ENCODE peak calls at places on chromosomes 7 and 10, in ten cellular contexts. V is left ventricle myocardium inferior, X is OCI-LY7, A is foreskin fibroblast, W is right lobe of liver, Q is GM10248, Z is cardiac fibroblast, G is ascending aorta, M is AG04450, C is psoas muscle. E is an unnamed sample.

GRCh38 chr7:74332373-74333176 is 43.4 kb downstream of the CLIP2 start:
- DNase-seq in V (no peak), M (no peak), Q (no peak), W (no peak), Z (no peak), G (no peak), A (no peak), X (no peak), C (no peak), E (no peak)

GRCh38 chr7:104231054-104232046 is 23.5 kb upstream of the ORC5 start:
- DNase-seq in G (peak), Z (peak), C (no peak), M (peak), W (peak), V (no peak), A (peak), X (peak), Q (peak), E (no peak)

GRCh38 chr7:151315038-151315655 is 26.5 kb upstream of the NUB1 start:
- DNase-seq in G (peak), C (peak), Z (peak), Q (peak), X (peak), M (peak), A (peak), W (peak), V (peak), E (peak)

GRCh38 chr7:141654551-141654950 is 47.4 kb downstream of the DENND11 start:
- DNase-seq in G (peak), W (peak), A (peak), Z (peak), X (peak), C (peak), Q (peak), V (no peak), M (peak), E (no peak)

GRCh38 chr10:109187677-109188076 is 735.6 kb downstream of the XPNPEP1 start:
- DNase-seq in W (no peak), V (no peak), X (no peak), Q (no peak), A (peak), C (no peak), Z (peak), G (no peak), M (peak), E (no peak)

GRCh38 chr7:113790025-113790424 is 128.8 kb downstream of the PPP1R3A start:
- DNase-seq in G (no peak), W (no peak), A (no peak), Z (no peak), C (no peak), X (no peak), Q (no peak), V (peak), M (no peak), E (no peak)

GRCh38 chr7:131501422-131501821 is 55.0 kb downstream of the PODXL start:
- DNase-seq in A (peak), V (no peak), G (no peak), Z (peak), Q (no peak), M (peak), W (no peak), X (no peak), C (no peak), E (no peak)

GRCh38 chr10:121332829-121333765 is 265.1 kb downstream of the FGFR2 start:
- DNase-seq in C (no peak), G (no peak), A (no peak), Z (no peak), M (no peak), X (no peak), W (no peak), V (no peak), Q (no peak), E (no peak)

GRCh38 chr7:50101873-50102272 is 8.8 kb upstream of the ZPBP start:
- DNase-seq in Z (no peak), V (no peak), Q (no peak), A (no peak), G (no peak), M (no peak), C (no peak), X (no peak), W (no peak), E (no peak)

GRCh38 chr10:96906864-96907263 is 74.8 kb downstream of the LCOR start:
- DNase-seq in X (no peak), M (no peak), C (no peak), Z (no peak), W (no peak), G (no peak), A (no peak), V (no peak), Q (peak), E (no peak)

GRCh38 chr10:96912405-96912804 is 80.3 kb downstream of the LCOR start:
- DNase-seq in Q (no peak), X (no peak), G (no peak), V (no peak), C (no peak), Z (no peak), W (no peak), A (no peak), M (no peak), E (no peak)

GRCh38 chr10:96913910-96914309 is 81.8 kb downstream of the LCOR start:
- DNase-seq in V (no peak), Q (no peak), A (no peak), W (no peak), G (no peak), X (no peak), M (no peak), Z (no peak), C (no peak), E (no peak)

DNA sequence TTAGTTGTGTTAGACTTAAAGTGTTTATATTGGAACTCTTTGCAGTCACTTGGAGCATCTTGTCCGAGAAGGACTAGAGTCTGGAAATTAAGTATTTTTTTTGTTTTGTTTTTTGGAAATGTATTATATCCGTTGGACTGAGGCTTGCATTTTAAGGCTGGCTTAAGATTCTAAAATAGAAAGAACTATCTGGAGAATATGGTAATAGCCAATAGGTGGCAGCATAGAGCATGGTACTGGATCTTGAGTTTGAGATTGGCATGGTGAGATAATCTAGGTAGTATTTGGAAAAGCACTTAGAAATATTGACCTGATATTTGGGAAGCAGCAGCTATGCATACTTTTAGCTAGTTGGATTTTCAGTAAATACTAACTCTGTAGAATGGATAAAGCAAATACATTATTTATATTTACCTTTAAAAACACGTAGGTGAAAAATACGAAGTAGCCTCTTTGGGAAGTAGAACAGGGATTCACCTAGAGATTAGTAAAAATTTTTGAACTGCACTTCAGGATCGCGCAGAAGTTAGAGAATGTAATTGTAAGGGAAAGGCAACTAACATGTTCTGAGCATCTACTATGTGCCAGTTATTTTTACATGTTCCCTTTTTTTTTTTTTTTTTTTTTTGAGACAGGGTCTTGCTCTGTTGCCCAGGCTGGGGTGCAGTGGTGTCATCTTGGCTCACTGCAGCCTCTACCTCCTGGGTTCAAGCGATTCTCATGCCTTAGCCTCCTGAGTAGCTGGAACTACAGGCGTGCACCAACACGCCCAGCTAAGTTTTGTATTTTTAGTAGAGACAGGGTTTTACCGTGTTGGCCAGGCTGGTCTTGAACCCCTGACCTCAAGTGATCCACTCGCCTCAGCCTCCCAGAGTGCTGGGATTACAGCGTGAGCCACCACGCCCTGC is 78.6 kb downstream of the LCOR start:
- DNase-seq in X (peak), Z (peak), W (no peak), G (no peak), C (no peak), A (peak), V (no peak), M (no peak), Q (peak), E (no peak)
- TF ChIP-seq CTCF in X (peak), Z (peak), W (peak), G (peak), C (peak), A (peak), V (peak), M (peak), Q (peak), E (no peak)

GRCh38 chr7:80133361-80134104 is 1.1 kb upstream of the GNAI1 start:
- DNase-seq in A (peak), Z (peak), W (no peak), C (no peak), M (no peak), G (no peak), X (no peak), Q (no peak), V (no peak), E (no peak)
- TF ChIP-seq CTCF in A (no peak), Z (no peak), W (peak), C (peak), M (peak), G (no peak), X (no peak), Q (no peak), V (peak), E (no peak)

GRCh38 chr10:56349611-56350010 is 11.4 kb downstream of the ZWINT start:
- DNase-seq in M (no peak), C (no peak), G (no peak), Z (peak), W (no peak), A (peak), V (no peak), X (peak), Q (no peak), E (no peak)
- TF ChIP-seq CTCF in M (peak), C (no peak), G (no peak), Z (peak), W (no peak), A (no peak), V (no peak), X (peak), Q (peak), E (no peak)

GRCh38 chr10:72625276-72625607 is 637 bp downstream of the MICU1 start:
- DNase-seq in X (no peak), Q (no peak), V (no peak), C (no peak), Z (no peak), W (no peak), M (no peak), G (no peak), A (no peak), E (no peak)

GRCh38 chr10:72625608-72626443 is at the start of gene MICU1:
- DNase-seq in X (peak), M (peak), C (peak), G (peak), A (peak), W (peak), V (peak), Z (peak), Q (peak), E (peak)

GRCh38 chr10:72630144-72630543 is 4.3 kb upstream of the MICU1 start:
- DNase-seq in A (no peak), Q (no peak), C (no peak), G (no peak), W (no peak), V (no peak), Z (no peak), X (no peak), M (no peak), E (no peak)

GRCh38 chr10:72622271-72622670 is 3.6 kb downstream of the MICU1 start:
- DNase-seq in Q (no peak), X (no peak), G (no peak), V (no peak), A (no peak), W (no peak), C (no peak), Z (no peak), M (no peak), E (no peak)

GRCh38 chr10:72626444-72626754 is 520 bp upstream of the MICU1 start:
- DNase-seq in V (no peak), W (no peak), M (no peak), X (no peak), A (no peak), Z (no peak), Q (no peak), G (no peak), C (no peak), E (no peak)
- TF ChIP-seq CTCF in V (no peak), W (no peak), M (no peak), X (no peak), A (no peak), Z (no peak), Q (no peak), G (no peak), C (no peak), E (no peak)

DNA sequence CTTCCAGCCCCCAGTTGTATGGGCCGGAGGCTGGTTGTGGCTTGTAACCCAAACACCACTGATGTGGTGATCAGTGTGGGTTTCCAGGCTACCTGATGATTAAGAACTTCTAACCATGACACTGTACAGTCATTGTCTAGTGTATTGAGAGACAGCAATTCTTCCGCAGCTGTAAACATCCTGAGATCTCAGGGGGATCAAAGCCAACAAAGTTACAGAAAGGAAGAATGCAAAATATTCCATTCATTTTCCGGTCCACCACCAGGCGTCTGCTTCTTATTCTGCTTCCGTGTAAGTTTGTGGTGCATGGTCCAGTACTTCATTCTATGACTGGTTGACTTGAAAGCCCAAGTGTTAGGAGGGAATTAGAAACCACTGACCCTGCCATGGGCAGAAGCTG is 10.3 kb upstream of the GLI3 start:
- DNase-seq in W (no peak), M (no peak), Z (peak), V (no peak), C (no peak), A (peak), Q (no peak), G (no peak), X (no peak), E (no peak)
- TF ChIP-seq CTCF in W (peak), M (peak), Z (peak), V (peak), C (no peak), A (peak), Q (no peak), G (no peak), X (no peak), E (no peak)

E was measured in omental fat pad.